ENCODE peak calls at places on chromosomes 6 and 20, in nine cellular contexts. F is fibroblast of pulmonary artery; U is foreskin fibroblast; S is EL; L is stimulated activated CD8-positive, alpha-beta memory T cell treated with anti-CD3 and anti-CD28 coated beads, Interleukin-12 subunit alpha, Interleukin-12 subunit beta, amount 100 ng/mL, for 4 hours; R is effector memory CD8-positive, alpha-beta T cell; W is frontal cortex; X is effector CD4-positive, alpha-beta T cell; B is T-helper 1 cell. D is an unnamed sample.

GRCh38 chr6:158559338-158559894 is 475 bp upstream of the TMEM181 start:
- DNase-seq in F (no peak), U (no peak), S (no peak), L (no peak), R (no peak), W (no peak), X (no peak), B (no peak), D (no peak)

GRCh38 chr6:158459726-158460125 is 100.2 kb upstream of the TMEM181 start:
- DNase-seq in F (no peak), U (no peak), S (no peak), L (no peak), R (no peak), W (no peak), X (no peak), B (no peak), D (no peak)

GRCh38 chr20:46657137-46657536 is 5.9 kb upstream of the SLC13A3 start:
- DNase-seq in F (no peak), U (no peak), S (no peak), L (no peak), R (no peak), W (no peak), X (no peak), B (no peak), D (no peak)

GRCh38 chr20:58839474-58839874 is 11.2 kb downstream of the GNAS-AS1 start:
- DNase-seq in F (peak; percentile 26), U (peak; percentile 44), S (peak; percentile 28), L (no peak), R (no peak), W (no peak), X (no peak), B (peak; percentile 29), D (no peak)

GRCh38 chr6:32852018-32852843 is 1.3 kb downstream of the TAP1 start:
- DNase-seq in F (peak; percentile 4), U (peak; percentile 58), S (peak; percentile 40), L (no peak), R (no peak), W (no peak), X (no peak), B (no peak), D (no peak)

GRCh38 chr20:53028337-53029007 is 56.3 kb downstream of the TSHZ2 start:
- DNase-seq in F (no peak), U (no peak), S (no peak), L (no peak), R (no peak), W (no peak), X (no peak), B (no peak), D (no peak)

GRCh38 chr6:21900730-21901129 is 307.2 kb downstream of the SOX4 start:
- DNase-seq in F (peak; percentile 75), U (peak; percentile 30), S (peak; percentile 53), L (no peak), R (no peak), W (no peak), X (no peak), B (no peak), D (no peak)

GRCh38 chr20:46350201-46350985 is 42.1 kb upstream of the CDH22 start:
- DNase-seq in F (peak; percentile 86), U (peak; percentile 94), S (peak; percentile 89), L (no peak), R (no peak), W (no peak), X (no peak), B (no peak), D (no peak)

GRCh38 chr6:147397306-147397705 is 111.2 kb upstream of the SAMD5 start:
- DNase-seq in F (no peak), U (no peak), S (no peak), L (no peak), R (no peak), W (no peak), X (no peak), B (no peak), D (no peak)

GRCh38 chr6:42179261-42179955 is 6.2 kb downstream of the GUCA1A start:
- DNase-seq in F (no peak), U (no peak), S (no peak), L (no peak), R (no peak), W (no peak), X (no peak), B (no peak), D (no peak)

GRCh38 chr6:22892452-22892851 is 323.1 kb downstream of the HDGFL1 start:
- DNase-seq in F (peak; percentile 98), U (peak; percentile 93), S (peak; percentile 95), L (no peak), R (no peak), W (no peak), X (no peak), B (no peak), D (no peak)